ENCODE peak calls at places on chromosome 17, in four cellular contexts. One of them, this sample, is unnamed.

GRCh38 chr17:65886240-65886639 is 305.7 kb downstream of the CEP112 start:
- DNase-seq in CD8-positive, alpha-beta T cell: no peak
- DNase-seq in effector memory CD4-positive, alpha-beta T cell: no peak
- DNase-seq in caudate nucleus: no peak
- DNase-seq in this sample: no peak

GRCh38 chr17:63442549-63443035 is 3.5 kb downstream of the CYB561 start:
- DNase-seq in CD8-positive, alpha-beta T cell: no peak
- DNase-seq in effector memory CD4-positive, alpha-beta T cell: no peak
- DNase-seq in caudate nucleus: no peak
- DNase-seq in this sample: no peak

GRCh38 chr17:56096026-56096807 is 57.1 kb upstream of the ANKFN1 start:
- DNase-seq in CD8-positive, alpha-beta T cell: no peak
- DNase-seq in effector memory CD4-positive, alpha-beta T cell: no peak
- DNase-seq in caudate nucleus: no peak
- DNase-seq in this sample: no peak

GRCh38 chr17:79365836-79366831 is 244.7 kb downstream of the RBFOX3 start:
- DNase-seq in CD8-positive, alpha-beta T cell: no peak
- DNase-seq in effector memory CD4-positive, alpha-beta T cell: no peak
- DNase-seq in caudate nucleus: no peak
- DNase-seq in this sample: no peak

GRCh38 chr17:4235372-4236279 is 28.2 kb downstream of the ANKFY1 start:
- DNase-seq in CD8-positive, alpha-beta T cell: no peak
- DNase-seq in effector memory CD4-positive, alpha-beta T cell: no peak
- DNase-seq in caudate nucleus: no peak
- DNase-seq in this sample: no peak

GRCh38 chr17:63150994-63151464 is 185.0 kb downstream of the TANC2 start:
- DNase-seq in CD8-positive, alpha-beta T cell: no peak
- DNase-seq in effector memory CD4-positive, alpha-beta T cell: no peak
- DNase-seq in caudate nucleus: no peak
- DNase-seq in this sample: no peak

GRCh38 chr17:49975531-49975930 is 6.5 kb downstream of the DLX4 start:
- DNase-seq in CD8-positive, alpha-beta T cell: no peak
- DNase-seq in effector memory CD4-positive, alpha-beta T cell: no peak
- DNase-seq in caudate nucleus: no peak
- DNase-seq in this sample: no peak

GRCh38 chr17:8109669-8110455 is 8.5 kb downstream of the ALOXE3 start:
- DNase-seq in CD8-positive, alpha-beta T cell: peak
- DNase-seq in effector memory CD4-positive, alpha-beta T cell: peak
- DNase-seq in caudate nucleus: peak
- DNase-seq in this sample: no peak

GRCh38 chr17:82372591-82373452 is 1.3 kb downstream of the UTS2R start:
- DNase-seq in CD8-positive, alpha-beta T cell: no peak
- DNase-seq in effector memory CD4-positive, alpha-beta T cell: no peak
- DNase-seq in caudate nucleus: no peak
- DNase-seq in this sample: no peak

GRCh38 chr17:27319536-27320221 is 25.8 kb downstream of the WSB1 start:
- DNase-seq in CD8-positive, alpha-beta T cell: no peak
- DNase-seq in effector memory CD4-positive, alpha-beta T cell: no peak
- DNase-seq in caudate nucleus: peak
- DNase-seq in this sample: peak

GRCh38 chr17:45818708-45819107 is 26.0 kb upstream of the SPPL2C start:
- DNase-seq in CD8-positive, alpha-beta T cell: no peak
- DNase-seq in effector memory CD4-positive, alpha-beta T cell: no peak
- DNase-seq in caudate nucleus: no peak
- DNase-seq in this sample: no peak

GRCh38 chr17:59829217-59830006 is 63.3 kb downstream of the TUBD1 start:
- DNase-seq in CD8-positive, alpha-beta T cell: no peak
- DNase-seq in effector memory CD4-positive, alpha-beta T cell: no peak
- DNase-seq in caudate nucleus: no peak
- DNase-seq in this sample: no peak

GRCh38 chr17:64149196-64149595 is 19.3 kb upstream of the ERN1 start:
- DNase-seq in CD8-positive, alpha-beta T cell: no peak
- DNase-seq in effector memory CD4-positive, alpha-beta T cell: no peak
- DNase-seq in caudate nucleus: no peak
- DNase-seq in this sample: no peak

GRCh38 chr17:57622886-57623433 is 122.1 kb downstream of the CCDC182 start:
- DNase-seq in CD8-positive, alpha-beta T cell: no peak
- DNase-seq in effector memory CD4-positive, alpha-beta T cell: no peak
- DNase-seq in caudate nucleus: no peak
- DNase-seq in this sample: no peak

GRCh38 chr17:57623620-57624019 is 121.5 kb downstream of the CCDC182 start:
- DNase-seq in CD8-positive, alpha-beta T cell: no peak
- DNase-seq in effector memory CD4-positive, alpha-beta T cell: no peak
- DNase-seq in caudate nucleus: no peak
- DNase-seq in this sample: no peak

GRCh38 chr17:57625511-57625910 is 119.6 kb downstream of the CCDC182 start:
- DNase-seq in CD8-positive, alpha-beta T cell: no peak
- DNase-seq in effector memory CD4-positive, alpha-beta T cell: no peak
- DNase-seq in caudate nucleus: no peak
- DNase-seq in this sample: no peak

GRCh38 chr17:57625957-57626356 is 119.1 kb downstream of the CCDC182 start:
- DNase-seq in CD8-positive, alpha-beta T cell: no peak
- DNase-seq in effector memory CD4-positive, alpha-beta T cell: no peak
- DNase-seq in caudate nucleus: no peak
- DNase-seq in this sample: no peak

DNA sequence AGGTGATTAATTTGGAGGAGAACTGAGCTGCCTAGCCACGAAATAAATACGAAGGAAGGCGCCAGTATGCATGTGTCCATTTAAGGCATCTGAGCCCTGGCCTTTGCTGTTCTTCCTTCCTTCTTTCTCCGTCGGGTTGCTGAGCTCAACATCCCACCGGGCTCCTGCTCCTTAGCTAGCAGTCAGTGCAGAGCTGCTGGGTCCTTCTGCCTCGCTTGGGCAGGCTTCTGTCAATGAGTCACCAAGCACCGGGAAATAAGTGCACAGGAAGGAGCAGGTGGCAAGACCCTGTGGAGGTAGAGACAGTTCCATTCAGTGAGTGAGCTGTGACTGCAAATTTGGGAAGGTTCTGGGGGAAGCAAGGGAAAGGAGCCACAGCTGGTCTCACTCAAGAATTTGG is 120.7 kb downstream of the CCDC182 start:
- DNase-seq in CD8-positive, alpha-beta T cell: no peak
- DNase-seq in effector memory CD4-positive, alpha-beta T cell: no peak
- DNase-seq in caudate nucleus: no peak
- DNase-seq in this sample: no peak
- H3K27ac ChIP-seq in CD8-positive, alpha-beta T cell: no peak
- H3K27ac ChIP-seq in effector memory CD4-positive, alpha-beta T cell: no peak
- H3K27ac ChIP-seq in caudate nucleus: no peak
- H3K27ac ChIP-seq in this sample: no peak

GRCh38 chr17:61309857-61310256 is 89.8 kb upstream of the TBX2 start:
- DNase-seq in CD8-positive, alpha-beta T cell: no peak
- DNase-seq in effector memory CD4-positive, alpha-beta T cell: no peak
- DNase-seq in caudate nucleus: no peak
- DNase-seq in this sample: no peak
- H3K27ac ChIP-seq in CD8-positive, alpha-beta T cell: no peak
- H3K27ac ChIP-seq in effector memory CD4-positive, alpha-beta T cell: no peak
- H3K27ac ChIP-seq in caudate nucleus: no peak
- H3K27ac ChIP-seq in this sample: no peak

GRCh38 chr17:2043785-2044184 is 2.0 kb downstream of the OVCA2 start:
- DNase-seq in CD8-positive, alpha-beta T cell: no peak
- DNase-seq in effector memory CD4-positive, alpha-beta T cell: no peak
- DNase-seq in caudate nucleus: no peak
- DNase-seq in this sample: no peak
- H3K27ac ChIP-seq in CD8-positive, alpha-beta T cell: no peak
- H3K27ac ChIP-seq in effector memory CD4-positive, alpha-beta T cell: no peak
- H3K27ac ChIP-seq in caudate nucleus: no peak
- H3K27ac ChIP-seq in this sample: no peak

DNA sequence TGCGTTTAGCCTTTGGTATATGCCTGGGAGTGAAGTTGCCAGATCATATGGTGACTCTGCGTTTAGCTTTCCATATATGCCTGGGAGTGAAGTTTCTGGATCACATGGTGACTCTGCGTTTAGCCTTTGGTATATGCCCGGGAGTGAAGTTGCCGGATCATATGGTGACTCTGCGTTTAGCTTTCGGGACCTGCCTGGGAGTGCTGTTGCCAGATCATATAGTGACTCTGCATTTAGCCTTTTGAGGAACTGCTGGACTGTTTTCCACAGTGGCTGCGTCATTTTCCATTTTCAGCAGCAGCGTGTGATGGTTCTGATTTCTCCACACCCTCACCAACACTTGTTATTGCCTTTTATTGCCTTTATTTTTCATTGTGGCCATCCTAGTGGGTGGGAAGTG is 73.0 kb downstream of the OR1D5 start:
- DNase-seq in CD8-positive, alpha-beta T cell: no peak
- DNase-seq in effector memory CD4-positive, alpha-beta T cell: no peak
- DNase-seq in caudate nucleus: no peak
- DNase-seq in this sample: no peak
- H3K27ac ChIP-seq in CD8-positive, alpha-beta T cell: no peak
- H3K27ac ChIP-seq in effector memory CD4-positive, alpha-beta T cell: no peak
- H3K27ac ChIP-seq in caudate nucleus: no peak
- H3K27ac ChIP-seq in this sample: no peak

GRCh38 chr17:72715906-72716572 is 376.4 kb downstream of the SLC39A11 start:
- DNase-seq in CD8-positive, alpha-beta T cell: no peak
- DNase-seq in effector memory CD4-positive, alpha-beta T cell: no peak
- DNase-seq in caudate nucleus: no peak
- DNase-seq in this sample: no peak
- H3K27ac ChIP-seq in CD8-positive, alpha-beta T cell: no peak
- H3K27ac ChIP-seq in effector memory CD4-positive, alpha-beta T cell: no peak
- H3K27ac ChIP-seq in caudate nucleus: peak
- H3K27ac ChIP-seq in this sample: no peak

GRCh38 chr17:37744961-37745800 is at the start of gene HNF1B:
- DNase-seq in CD8-positive, alpha-beta T cell: no peak
- DNase-seq in effector memory CD4-positive, alpha-beta T cell: no peak
- DNase-seq in caudate nucleus: no peak
- DNase-seq in this sample: no peak
- H3K27ac ChIP-seq in CD8-positive, alpha-beta T cell: no peak
- H3K27ac ChIP-seq in effector memory CD4-positive, alpha-beta T cell: no peak
- H3K27ac ChIP-seq in caudate nucleus: no peak
- H3K27ac ChIP-seq in this sample: no peak

This sample was measured in substantia nigra.